ENCODE peak calls at places on chromosomes 6 and 20, in four cellular contexts. R, H, L and W are unnamed samples. For H3K4me1, the result is how much of the 10 kb centered on the place peaks cover.

GRCh38 chr6:63537126-63537958 is 34.9 kb upstream of the LOC128125822 start:
- DNase-seq in R (no peak), H (no peak), L (no peak), W (no peak)

GRCh38 chr6:168597471-168597875 is 156.5 kb downstream of the SMOC2 start:
- DNase-seq in R (no peak), H (no peak), L (no peak), W (no peak)

GRCh38 chr20:61929971-61930666 is 135.6 kb downstream of the TAF4 start:
- DNase-seq in R (no peak), H (peak), L (no peak), W (no peak)

GRCh38 chr6:165231581-165232276 is 77.7 kb downstream of the C6orf118 start:
- DNase-seq in R (no peak), H (no peak), L (no peak), W (no peak)

GRCh38 chr20:57315083-57315963 is 14.3 kb upstream of the SPO11 start:
- DNase-seq in R (no peak), H (no peak), L (no peak), W (no peak)

GRCh38 chr20:25259358-25259757 is 11.5 kb downstream of the PYGB start:
- DNase-seq in R (no peak), H (no peak), L (no peak), W (no peak)

GRCh38 chr6:162849269-162849668 is 121.5 kb downstream of the PACRG start:
- DNase-seq in R (no peak), H (no peak), L (no peak), W (no peak)

GRCh38 chr20:20184149-20184548 is 131.8 kb downstream of the CFAP61 start:
- DNase-seq in R (no peak), H (no peak), L (no peak), W (no peak)

GRCh38 chr6:111890981-111891380 is 17.7 kb upstream of the FYN start:
- DNase-seq in R (peak), H (no peak), L (no peak), W (no peak)

GRCh38 chr6:165985281-165985925 is 182.2 kb downstream of the TBXT start:
- DNase-seq in R (no peak), H (no peak), L (no peak), W (no peak)

GRCh38 chr6:114367315-114367961 is 24.6 kb upstream of the HS3ST5 start:
- DNase-seq in R (no peak), H (no peak), L (no peak), W (no peak)

GRCh38 chr6:10411915-10412164 is 3.0 kb downstream of the TFAP2A start:
- DNase-seq in R (no peak), H (peak), L (no peak), W (no peak)

GRCh38 chr20:46999821-47000465 is 105.3 kb downstream of the EYA2 start:
- DNase-seq in R (no peak), H (no peak), L (no peak), W (no peak)

GRCh38 chr6:154201708-154202107 is 154.9 kb downstream of the IPCEF1 start:
- DNase-seq in R (no peak), H (no peak), L (no peak), W (no peak)

GRCh38 chr20:5933802-5934436 is 16.4 kb downstream of the TRMT6 start:
- DNase-seq in R (no peak), H (no peak), L (no peak), W (no peak)

GRCh38 chr6:35489995-35490791 is 6.7 kb downstream of the TEAD3 start:
- DNase-seq in R (peak), H (peak), L (no peak), W (peak)

GRCh38 chr6:76861403-76861802 is 601.9 kb downstream of the HTR1B start:
- DNase-seq in R (no peak), H (no peak), L (no peak), W (no peak)

GRCh38 chr20:676967-677366 is 1.4 kb upstream of the SCRT2 start:
- DNase-seq in R (no peak), H (no peak), L (no peak), W (no peak)

GRCh38 chr20:10519361-10520048 is 84.4 kb downstream of the SLX4IP start:
- DNase-seq in R (peak), H (no peak), L (no peak), W (no peak)

GRCh38 chr6:137197684-137198645 is 21.2 kb downstream of the IFNGR1 start:
- DNase-seq in R (no peak), H (no peak), L (no peak), W (no peak)

GRCh38 chr6:97969065-97969464 is 686.0 kb upstream of the MMS22L start:
- DNase-seq in R (no peak), H (no peak), L (no peak), W (no peak)

GRCh38 chr20:21184810-21185209 is 58.9 kb downstream of the KIZ start:
- DNase-seq in R (peak), H (no peak), L (no peak), W (no peak)

GRCh38 chr6:144217264-144217663 is 66.9 kb downstream of the STX11 start:
- DNase-seq in R (no peak), H (no peak), L (no peak), W (no peak)

GRCh38 chr6:3797231-3798200 is 46.0 kb upstream of the PXDC1 start:
- DNase-seq in R (peak), H (no peak), L (no peak), W (no peak)

GRCh38 chr6:3573670-3574069 is 116.8 kb upstream of the SLC22A23 start:
- DNase-seq in R (no peak), H (no peak), L (no peak), W (no peak)

GRCh38 chr6:37503486-37503980 is 3.8 kb upstream of the CCDC167 start:
- DNase-seq in R (no peak), H (no peak), L (no peak), W (no peak)
- H3K4me1 ChIP-seq in R (under half), H (under half), L (half or more), W (under half)

GRCh38 chr20:52124821-52125220 is 66.8 kb downstream of the ZFP64 start:
- DNase-seq in R (no peak), H (no peak), L (no peak), W (no peak)

GRCh38 chr20:52130406-52130805 is 61.2 kb downstream of the ZFP64 start:
- DNase-seq in R (peak), H (no peak), L (no peak), W (no peak)

GRCh38 chr20:52131048-52131643 is 60.4 kb downstream of the ZFP64 start:
- DNase-seq in R (no peak), H (no peak), L (no peak), W (no peak)

GRCh38 chr20:52129611-52130010 is 62.0 kb downstream of the ZFP64 start:
- DNase-seq in R (peak), H (no peak), L (no peak), W (no peak)

DNA sequence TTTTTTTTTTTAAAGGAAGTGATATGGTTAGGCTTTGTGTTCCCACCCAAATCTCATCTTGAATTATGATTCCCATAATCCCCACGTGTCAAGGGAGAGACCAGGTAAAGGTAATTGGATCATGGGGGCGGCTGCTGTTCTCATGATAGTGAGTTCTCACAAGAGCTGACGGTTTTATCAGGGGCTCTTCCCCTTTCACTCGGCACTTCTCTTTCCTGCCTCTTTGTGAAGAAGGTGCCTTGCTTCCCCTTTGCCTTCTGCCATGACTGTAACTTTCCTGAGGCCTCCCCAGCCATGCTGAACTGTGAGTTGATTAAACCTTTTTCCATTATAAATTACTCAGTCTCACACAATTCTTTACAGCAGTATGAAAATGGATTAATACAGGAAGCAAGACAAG is 64.3 kb downstream of the ZFP64 start:
- DNase-seq in R (no peak), H (no peak), L (no peak), W (no peak)
- H3K4me3 ChIP-seq in R (no peak), H (no peak), L (no peak), W (no peak)

DNA sequence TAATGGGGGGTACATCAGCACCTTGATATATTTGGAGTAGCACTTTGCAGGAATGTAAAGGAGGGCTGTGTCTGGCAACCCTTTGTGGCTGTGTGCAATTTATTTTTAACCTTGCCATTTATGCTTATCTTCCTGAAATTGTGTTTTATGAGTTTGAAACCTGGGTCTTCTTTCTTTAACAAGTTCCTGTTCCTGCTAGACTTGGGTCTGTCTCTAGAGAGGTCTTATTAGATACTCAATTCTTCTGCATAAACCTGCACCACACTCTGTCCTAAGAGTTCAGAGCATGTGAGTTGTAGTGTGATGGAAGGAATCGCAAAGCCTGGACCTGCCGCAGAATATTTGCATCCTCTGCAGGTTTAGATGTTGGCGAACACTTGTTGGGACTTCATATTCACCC is 181.1 kb downstream of the JARID2 start:
- DNase-seq in R (no peak), H (no peak), L (no peak), W (no peak)
- H3K4me1 ChIP-seq in R (under half), H (under half), L (under half), W (under half)

GRCh38 chr6:159042824-159043181 is 2.0 kb downstream of the TAGAP start:
- DNase-seq in R (no peak), H (no peak), L (no peak), W (no peak)

GRCh38 chr6:159042003-159042823 is 2.6 kb downstream of the TAGAP start:
- DNase-seq in R (peak), H (peak), L (peak), W (peak)

GRCh38 chr6:159038914-159039884 is 5.6 kb downstream of the TAGAP start:
- DNase-seq in R (peak), H (no peak), L (no peak), W (no peak)

GRCh38 chr6:159039885-159040258 is 4.9 kb downstream of the TAGAP start:
- DNase-seq in R (no peak), H (no peak), L (no peak), W (no peak)

GRCh38 chr6:159041181-159041580 is 3.6 kb downstream of the TAGAP start:
- DNase-seq in R (no peak), H (no peak), L (no peak), W (no peak)
- H3K4me3 ChIP-seq in R (no peak), H (no peak), L (peak), W (no peak)

GRCh38 chr6:106103728-106104109 is 17.6 kb downstream of the PRDM1 start:
- DNase-seq in R (no peak), H (no peak), L (peak), W (no peak)
- H3K4me1 ChIP-seq in R (under half), H (under half), L (under half), W (under half)

GRCh38 chr6:81002126-81002525 is 750.4 kb downstream of the TENT5A start:
- DNase-seq in R (no peak), H (no peak), L (no peak), W (no peak)

GRCh38 chr6:81003894-81004293 is 748.6 kb downstream of the TENT5A start:
- DNase-seq in R (no peak), H (no peak), L (no peak), W (no peak)

GRCh38 chr6:81003156-81003555 is 749.3 kb downstream of the TENT5A start:
- DNase-seq in R (no peak), H (no peak), L (no peak), W (no peak)
- H3K4me3 ChIP-seq in R (no peak), H (no peak), L (no peak), W (no peak)